ENCODE peak calls at places on chromosomes 16 and 17, in seven cellular contexts. One of them, this sample, is unnamed.

GRCh38 chr16:80058236-80058635 is 457.7 kb upstream of the MAF start:
- DNase-seq in A549: no peak
- DNase-seq in HFF-Myc: no peak
- DNase-seq in cardiac muscle cell: peak
- DNase-seq in CD8-positive, alpha-beta T cell: no peak
- DNase-seq in body of pancreas: peak
- DNase-seq in fibroblast of lung: peak
- DNase-seq in this sample: no peak

GRCh38 chr16:1335996-1336395 is 2.6 kb downstream of the BAIAP3 start:
- DNase-seq in CD8-positive, alpha-beta T cell: no peak
- DNase-seq in A549: no peak
- DNase-seq in HFF-Myc: no peak
- DNase-seq in fibroblast of lung: no peak
- DNase-seq in cardiac muscle cell: no peak
- DNase-seq in body of pancreas: no peak
- DNase-seq in this sample: no peak

GRCh38 chr16:24683847-24684493 is 45.5 kb upstream of the TNRC6A start:
- DNase-seq in HFF-Myc: no peak
- DNase-seq in A549: no peak
- DNase-seq in fibroblast of lung: no peak
- DNase-seq in cardiac muscle cell: no peak
- DNase-seq in CD8-positive, alpha-beta T cell: no peak
- DNase-seq in body of pancreas: no peak
- DNase-seq in this sample: no peak

GRCh38 chr17:65154770-65155589 is 17.8 kb downstream of the RGS9 start:
- DNase-seq in fibroblast of lung: peak
- DNase-seq in HFF-Myc: peak
- DNase-seq in body of pancreas: no peak
- DNase-seq in CD8-positive, alpha-beta T cell: no peak
- DNase-seq in cardiac muscle cell: no peak
- DNase-seq in A549: peak
- DNase-seq in this sample: no peak

GRCh38 chr17:73228748-73229236 is 32.9 kb downstream of the CPSF4L start:
- DNase-seq in A549: peak
- DNase-seq in CD8-positive, alpha-beta T cell: no peak
- DNase-seq in fibroblast of lung: peak
- DNase-seq in body of pancreas: peak
- DNase-seq in HFF-Myc: peak
- DNase-seq in cardiac muscle cell: peak
- DNase-seq in this sample: no peak

GRCh38 chr16:1048442-1049112 is 24.0 kb upstream of the SSTR5 start:
- DNase-seq in HFF-Myc: no peak
- DNase-seq in A549: peak
- DNase-seq in cardiac muscle cell: peak
- DNase-seq in fibroblast of lung: peak
- DNase-seq in body of pancreas: peak
- DNase-seq in CD8-positive, alpha-beta T cell: no peak
- DNase-seq in this sample: no peak

GRCh38 chr17:47604268-47604927 is 45.3 kb upstream of the KPNB1 start:
- DNase-seq in cardiac muscle cell: peak
- DNase-seq in CD8-positive, alpha-beta T cell: no peak
- DNase-seq in fibroblast of lung: peak
- DNase-seq in A549: no peak
- DNase-seq in HFF-Myc: no peak
- DNase-seq in body of pancreas: no peak
- DNase-seq in this sample: no peak

GRCh38 chr17:38606646-38607611 is 1.2 kb upstream of the SRCIN1 start:
- DNase-seq in A549: no peak
- DNase-seq in HFF-Myc: no peak
- DNase-seq in CD8-positive, alpha-beta T cell: no peak
- DNase-seq in body of pancreas: peak
- DNase-seq in fibroblast of lung: no peak
- DNase-seq in cardiac muscle cell: no peak
- DNase-seq in this sample: no peak

GRCh38 chr16:1729026-1729425 is 23.0 kb downstream of the MAPK8IP3 start:
- DNase-seq in cardiac muscle cell: no peak
- DNase-seq in body of pancreas: no peak
- DNase-seq in A549: no peak
- DNase-seq in fibroblast of lung: no peak
- DNase-seq in HFF-Myc: no peak
- DNase-seq in CD8-positive, alpha-beta T cell: no peak
- DNase-seq in this sample: no peak

GRCh38 chr16:81997738-81998137 is 13.5 kb downstream of the SDR42E1 start:
- DNase-seq in A549: peak
- DNase-seq in fibroblast of lung: peak
- DNase-seq in cardiac muscle cell: peak
- DNase-seq in HFF-Myc: no peak
- DNase-seq in body of pancreas: no peak
- DNase-seq in CD8-positive, alpha-beta T cell: no peak
- DNase-seq in this sample: no peak

GRCh38 chr17:5443728-5444127 is 4.8 kb upstream of the C1QBP start:
- DNase-seq in CD8-positive, alpha-beta T cell: no peak
- DNase-seq in body of pancreas: no peak
- DNase-seq in fibroblast of lung: no peak
- DNase-seq in A549: no peak
- DNase-seq in cardiac muscle cell: no peak
- DNase-seq in HFF-Myc: no peak
- DNase-seq in this sample: no peak

GRCh38 chr16:15773964-15774363 is 82.9 kb downstream of the MYH11 start:
- DNase-seq in CD8-positive, alpha-beta T cell: no peak
- DNase-seq in fibroblast of lung: no peak
- DNase-seq in HFF-Myc: no peak
- DNase-seq in body of pancreas: no peak
- DNase-seq in cardiac muscle cell: peak
- DNase-seq in A549: no peak
- DNase-seq in this sample: no peak

GRCh38 chr16:82888616-82889015 is 261.8 kb downstream of the CDH13 start:
- DNase-seq in CD8-positive, alpha-beta T cell: no peak
- DNase-seq in cardiac muscle cell: peak
- DNase-seq in fibroblast of lung: peak
- DNase-seq in A549: no peak
- DNase-seq in body of pancreas: no peak
- DNase-seq in HFF-Myc: peak
- DNase-seq in this sample: no peak

GRCh38 chr17:49873466-49873865 is 25.6 kb upstream of the TAC4 start:
- DNase-seq in cardiac muscle cell: no peak
- DNase-seq in A549: no peak
- DNase-seq in body of pancreas: no peak
- DNase-seq in HFF-Myc: no peak
- DNase-seq in fibroblast of lung: no peak
- DNase-seq in CD8-positive, alpha-beta T cell: no peak
- DNase-seq in this sample: no peak
- TF ChIP-seq CTCF in cardiac muscle cell: no peak
- TF ChIP-seq CTCF in A549: no peak
- TF ChIP-seq CTCF in body of pancreas: no peak
- TF ChIP-seq CTCF in HFF-Myc: no peak
- TF ChIP-seq CTCF in fibroblast of lung: no peak
- TF ChIP-seq CTCF in CD8-positive, alpha-beta T cell: no peak
- TF ChIP-seq CTCF in this sample: no peak

DNA sequence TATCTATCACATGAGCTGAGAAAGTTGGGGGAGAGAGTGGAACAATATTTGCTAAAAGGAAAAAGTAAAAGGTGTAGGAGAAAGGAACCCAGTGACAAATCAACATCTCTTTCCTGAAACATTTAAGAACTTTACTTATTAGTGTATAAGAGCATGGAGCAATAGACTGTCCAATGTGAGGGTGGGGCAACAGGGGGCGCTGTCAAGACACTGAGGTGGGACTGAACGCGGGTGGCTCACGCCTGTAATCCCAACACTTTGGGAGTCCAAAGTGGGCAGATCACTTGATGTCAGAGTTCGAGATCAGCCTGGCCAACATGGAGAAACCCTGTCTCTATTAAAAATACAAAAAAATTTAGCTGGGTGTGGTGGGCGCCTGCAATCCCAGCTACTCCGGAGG is 21.2 kb downstream of the PCTP start:
- DNase-seq in body of pancreas: no peak
- DNase-seq in fibroblast of lung: no peak
- DNase-seq in HFF-Myc: no peak
- DNase-seq in CD8-positive, alpha-beta T cell: no peak
- DNase-seq in cardiac muscle cell: no peak
- DNase-seq in A549: no peak
- DNase-seq in this sample: no peak
- TF ChIP-seq CTCF in body of pancreas: no peak
- TF ChIP-seq CTCF in fibroblast of lung: no peak
- TF ChIP-seq CTCF in HFF-Myc: no peak
- TF ChIP-seq CTCF in CD8-positive, alpha-beta T cell: no peak
- TF ChIP-seq CTCF in cardiac muscle cell: no peak
- TF ChIP-seq CTCF in A549: no peak
- TF ChIP-seq CTCF in this sample: peak

GRCh38 chr16:51820176-51820575 is 669.1 kb upstream of the SALL1 start:
- DNase-seq in CD8-positive, alpha-beta T cell: no peak
- DNase-seq in fibroblast of lung: no peak
- DNase-seq in A549: no peak
- DNase-seq in body of pancreas: no peak
- DNase-seq in HFF-Myc: no peak
- DNase-seq in cardiac muscle cell: no peak
- DNase-seq in this sample: no peak

GRCh38 chr16:51815527-51815926 is 664.5 kb upstream of the SALL1 start:
- DNase-seq in A549: no peak
- DNase-seq in cardiac muscle cell: no peak
- DNase-seq in CD8-positive, alpha-beta T cell: no peak
- DNase-seq in HFF-Myc: no peak
- DNase-seq in body of pancreas: no peak
- DNase-seq in fibroblast of lung: peak
- DNase-seq in this sample: no peak

GRCh38 chr16:51816929-51817328 is 665.9 kb upstream of the SALL1 start:
- DNase-seq in cardiac muscle cell: peak
- DNase-seq in body of pancreas: no peak
- DNase-seq in fibroblast of lung: peak
- DNase-seq in CD8-positive, alpha-beta T cell: no peak
- DNase-seq in HFF-Myc: no peak
- DNase-seq in A549: no peak
- DNase-seq in this sample: no peak

GRCh38 chr16:51821527-51821926 is 670.5 kb upstream of the SALL1 start:
- DNase-seq in A549: no peak
- DNase-seq in cardiac muscle cell: no peak
- DNase-seq in HFF-Myc: no peak
- DNase-seq in CD8-positive, alpha-beta T cell: no peak
- DNase-seq in fibroblast of lung: no peak
- DNase-seq in body of pancreas: no peak
- DNase-seq in this sample: no peak

DNA sequence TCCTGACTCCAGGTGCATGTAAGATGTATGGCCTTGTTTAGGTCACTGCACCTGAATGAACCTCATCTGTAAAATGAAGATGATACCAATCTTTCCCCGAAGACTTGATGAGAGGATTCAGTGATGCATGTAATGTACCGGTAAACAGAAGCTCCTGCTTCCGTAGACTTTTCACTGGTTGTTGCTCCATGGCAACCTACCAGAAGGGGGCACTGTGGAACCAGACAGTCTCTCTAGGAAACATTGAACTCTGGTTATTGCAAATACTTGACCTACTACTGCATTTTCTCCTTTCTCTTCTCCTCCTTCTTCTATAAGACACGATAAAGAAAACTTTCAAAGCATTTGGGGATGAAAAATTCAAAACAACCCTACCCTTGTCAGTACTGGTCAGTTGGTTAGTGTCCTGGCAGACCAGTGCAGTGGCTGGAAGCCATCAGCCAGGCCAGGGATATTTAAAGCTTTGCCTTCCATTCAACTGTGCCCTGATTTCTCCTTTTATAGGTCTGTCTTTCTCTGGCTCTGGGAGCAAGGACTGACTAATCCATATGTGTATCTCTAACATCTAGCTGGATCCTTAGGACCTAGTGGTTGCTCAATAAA is 667.4 kb upstream of the SALL1 start:
- DNase-seq in body of pancreas: peak
- DNase-seq in cardiac muscle cell: peak
- DNase-seq in HFF-Myc: peak
- DNase-seq in CD8-positive, alpha-beta T cell: no peak
- DNase-seq in A549: no peak
- DNase-seq in fibroblast of lung: peak
- DNase-seq in this sample: no peak
- TF ChIP-seq CTCF in body of pancreas: peak
- TF ChIP-seq CTCF in cardiac muscle cell: peak
- TF ChIP-seq CTCF in HFF-Myc: peak
- TF ChIP-seq CTCF in CD8-positive, alpha-beta T cell: no peak
- TF ChIP-seq CTCF in A549: peak
- TF ChIP-seq CTCF in fibroblast of lung: peak
- TF ChIP-seq CTCF in this sample: peak

GRCh38 chr17:78116411-78116810 is 12.1 kb downstream of the TMC6 start:
- DNase-seq in CD8-positive, alpha-beta T cell: no peak
- DNase-seq in body of pancreas: no peak
- DNase-seq in A549: no peak
- DNase-seq in cardiac muscle cell: no peak
- DNase-seq in fibroblast of lung: no peak
- DNase-seq in HFF-Myc: no peak
- DNase-seq in this sample: no peak

GRCh38 chr17:78113804-78114785 is 14.5 kb downstream of the TMC6 start:
- DNase-seq in HFF-Myc: no peak
- DNase-seq in cardiac muscle cell: no peak
- DNase-seq in A549: no peak
- DNase-seq in body of pancreas: no peak
- DNase-seq in CD8-positive, alpha-beta T cell: no peak
- DNase-seq in fibroblast of lung: no peak
- DNase-seq in this sample: peak

GRCh38 chr17:78114831-78115723 is 13.5 kb downstream of the TMC6 start:
- DNase-seq in HFF-Myc: no peak
- DNase-seq in A549: no peak
- DNase-seq in cardiac muscle cell: no peak
- DNase-seq in CD8-positive, alpha-beta T cell: no peak
- DNase-seq in body of pancreas: no peak
- DNase-seq in fibroblast of lung: no peak
- DNase-seq in this sample: peak

GRCh38 chr17:78118801-78119241 is 9.7 kb downstream of the TMC6 start:
- DNase-seq in fibroblast of lung: no peak
- DNase-seq in A549: no peak
- DNase-seq in cardiac muscle cell: no peak
- DNase-seq in HFF-Myc: no peak
- DNase-seq in body of pancreas: no peak
- DNase-seq in CD8-positive, alpha-beta T cell: no peak
- DNase-seq in this sample: no peak

DNA sequence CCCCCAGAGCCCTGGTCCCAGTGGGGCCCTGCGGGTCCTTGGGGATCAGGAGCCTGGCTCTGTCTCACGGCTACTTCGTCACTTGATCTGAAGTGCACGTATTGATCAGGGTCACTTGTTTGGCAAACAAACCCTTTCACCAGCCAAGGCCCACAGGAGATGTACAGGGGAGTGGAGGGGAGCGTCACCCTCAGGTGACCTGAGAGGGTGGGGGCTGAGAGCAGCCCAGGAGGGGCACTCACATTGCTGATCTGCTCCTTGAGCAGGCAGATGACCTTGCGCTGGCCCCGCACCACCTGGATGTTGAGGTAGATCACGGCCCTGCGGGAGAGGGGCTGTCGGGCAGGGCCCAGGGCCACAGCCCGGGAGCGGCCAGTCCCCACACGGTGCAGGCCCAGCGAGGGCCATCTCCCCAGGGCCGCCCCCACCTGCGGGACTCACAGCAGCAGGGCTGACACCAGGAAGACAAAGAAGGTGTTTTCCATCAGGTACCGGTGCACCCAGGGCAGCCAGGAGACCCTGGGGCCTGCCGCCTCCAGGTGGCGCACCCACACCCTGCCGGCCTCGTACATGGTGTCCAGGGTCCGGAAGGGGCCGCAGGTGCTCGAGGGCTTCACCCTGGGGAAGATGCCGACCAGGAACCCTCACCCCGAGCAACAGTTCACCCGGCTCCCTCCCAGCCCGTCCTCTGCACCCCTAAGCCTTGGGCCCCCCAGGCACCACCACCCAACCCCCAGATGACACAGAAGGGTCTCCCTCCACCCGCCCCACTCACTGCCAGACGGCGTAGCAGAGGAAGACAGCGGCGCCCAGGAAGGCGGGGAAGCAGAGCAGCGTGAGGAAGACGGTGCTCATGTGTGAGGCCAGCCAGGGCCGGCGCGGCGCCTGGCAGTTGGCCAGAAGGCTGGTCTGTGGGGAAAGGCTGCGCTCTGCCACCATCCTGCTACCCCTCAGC is 11.3 kb downstream of the TMC6 start:
- DNase-seq in CD8-positive, alpha-beta T cell: no peak
- DNase-seq in A549: no peak
- DNase-seq in HFF-Myc: no peak
- DNase-seq in fibroblast of lung: no peak
- DNase-seq in body of pancreas: peak
- DNase-seq in cardiac muscle cell: no peak
- DNase-seq in this sample: peak
- TF ChIP-seq CTCF in CD8-positive, alpha-beta T cell: no peak
- TF ChIP-seq CTCF in A549: peak
- TF ChIP-seq CTCF in HFF-Myc: peak
- TF ChIP-seq CTCF in fibroblast of lung: no peak
- TF ChIP-seq CTCF in body of pancreas: peak
- TF ChIP-seq CTCF in cardiac muscle cell: peak
- TF ChIP-seq CTCF in this sample: peak

This sample was measured in chondrocyte.